ENCODE peak calls at places on chromosome 20, in six cellular contexts. One of them, this sample, is unnamed.

GRCh38 chr20:46715292-46715756 is 5.9 kb downstream of the SLC2A10 start:
- DNase-seq in sigmoid colon: peak; percentile 82
- DNase-seq in adrenal gland: peak; percentile 54
- DNase-seq in right atrium auricular region: no peak
- DNase-seq in CD4-positive, CD25-positive, alpha-beta regulatory T cell: no peak
- DNase-seq in heart right ventricle: no peak
- DNase-seq in this sample: no peak

GRCh38 chr20:37526839-37527637 is 638 bp downstream of the BLCAP start:
- DNase-seq in CD4-positive, CD25-positive, alpha-beta regulatory T cell: no peak
- DNase-seq in adrenal gland: peak; percentile 44
- DNase-seq in right atrium auricular region: no peak
- DNase-seq in sigmoid colon: no peak
- DNase-seq in heart right ventricle: peak; percentile 20
- DNase-seq in this sample: no peak

GRCh38 chr20:46709459-46710148 is at the start of gene SLC2A10:
- DNase-seq in adrenal gland: peak; percentile 39
- DNase-seq in sigmoid colon: peak; percentile 85
- DNase-seq in heart right ventricle: peak; percentile 72
- DNase-seq in CD4-positive, CD25-positive, alpha-beta regulatory T cell: no peak
- DNase-seq in right atrium auricular region: peak; percentile 63
- DNase-seq in this sample: peak; percentile 66

GRCh38 chr20:18588554-18589043 is 745 bp downstream of the DTD1 start:
- DNase-seq in right atrium auricular region: no peak
- DNase-seq in sigmoid colon: no peak
- DNase-seq in CD4-positive, CD25-positive, alpha-beta regulatory T cell: no peak
- DNase-seq in heart right ventricle: no peak
- DNase-seq in adrenal gland: no peak
- DNase-seq in this sample: no peak

GRCh38 chr20:58682656-58683055 is 9.9 kb upstream of the NPEPL1 start:
- DNase-seq in adrenal gland: no peak
- DNase-seq in sigmoid colon: no peak
- DNase-seq in heart right ventricle: no peak
- DNase-seq in right atrium auricular region: no peak
- DNase-seq in CD4-positive, CD25-positive, alpha-beta regulatory T cell: no peak
- DNase-seq in this sample: no peak

GRCh38 chr20:10611357-10611756 is 62.4 kb downstream of the JAG1 start:
- DNase-seq in right atrium auricular region: no peak
- DNase-seq in CD4-positive, CD25-positive, alpha-beta regulatory T cell: peak; percentile 25
- DNase-seq in heart right ventricle: peak; percentile 48
- DNase-seq in adrenal gland: no peak
- DNase-seq in sigmoid colon: peak; percentile 85
- DNase-seq in this sample: peak; percentile 63

GRCh38 chr20:462199-462991 is at the start of gene TBC1D20:
- DNase-seq in right atrium auricular region: peak; percentile 84
- DNase-seq in heart right ventricle: peak; percentile 87
- DNase-seq in CD4-positive, CD25-positive, alpha-beta regulatory T cell: peak; percentile 92
- DNase-seq in sigmoid colon: peak; percentile 92
- DNase-seq in adrenal gland: peak; percentile 83
- DNase-seq in this sample: peak; percentile 84

GRCh38 chr20:25015986-25016385 is 23.4 kb upstream of the APMAP start:
- DNase-seq in heart right ventricle: no peak
- DNase-seq in adrenal gland: no peak
- DNase-seq in sigmoid colon: peak; percentile 50
- DNase-seq in right atrium auricular region: no peak
- DNase-seq in CD4-positive, CD25-positive, alpha-beta regulatory T cell: no peak
- DNase-seq in this sample: no peak

GRCh38 chr20:57400821-57401564 is 9.8 kb downstream of the RBM38 start:
- DNase-seq in heart right ventricle: no peak
- DNase-seq in adrenal gland: peak; percentile 47
- DNase-seq in CD4-positive, CD25-positive, alpha-beta regulatory T cell: peak; percentile 44
- DNase-seq in sigmoid colon: peak; percentile 70
- DNase-seq in right atrium auricular region: no peak
- DNase-seq in this sample: no peak

GRCh38 chr20:62725596-62726268 is 17.1 kb downstream of the NTSR1 start:
- DNase-seq in sigmoid colon: peak; percentile 65
- DNase-seq in adrenal gland: no peak
- DNase-seq in CD4-positive, CD25-positive, alpha-beta regulatory T cell: no peak
- DNase-seq in heart right ventricle: no peak
- DNase-seq in right atrium auricular region: no peak
- DNase-seq in this sample: peak; percentile 6

GRCh38 chr20:11144114-11144513 is 470.3 kb upstream of the JAG1 start:
- DNase-seq in sigmoid colon: peak; percentile 72
- DNase-seq in adrenal gland: no peak
- DNase-seq in heart right ventricle: no peak
- DNase-seq in CD4-positive, CD25-positive, alpha-beta regulatory T cell: no peak
- DNase-seq in right atrium auricular region: no peak
- DNase-seq in this sample: no peak

GRCh38 chr20:61727761-61728160 is 337.9 kb downstream of the TAF4 start:
- DNase-seq in heart right ventricle: no peak
- DNase-seq in sigmoid colon: no peak
- DNase-seq in CD4-positive, CD25-positive, alpha-beta regulatory T cell: no peak
- DNase-seq in adrenal gland: no peak
- DNase-seq in right atrium auricular region: no peak
- DNase-seq in this sample: no peak

GRCh38 chr20:10357974-10358373 is 76.0 kb downstream of the MKKS start:
- DNase-seq in right atrium auricular region: no peak
- DNase-seq in sigmoid colon: no peak
- DNase-seq in heart right ventricle: no peak
- DNase-seq in CD4-positive, CD25-positive, alpha-beta regulatory T cell: no peak
- DNase-seq in adrenal gland: no peak
- DNase-seq in this sample: no peak

GRCh38 chr20:3168079-3168828 is 5.1 kb downstream of the LZTS3 start:
- DNase-seq in CD4-positive, CD25-positive, alpha-beta regulatory T cell: no peak
- DNase-seq in right atrium auricular region: no peak
- DNase-seq in sigmoid colon: peak; percentile 63
- DNase-seq in heart right ventricle: peak; percentile 52
- DNase-seq in adrenal gland: peak; percentile 48
- DNase-seq in this sample: peak; percentile 49

GRCh38 chr20:44576297-44576696 is 6.1 kb upstream of the PKIG start:
- DNase-seq in adrenal gland: no peak
- DNase-seq in heart right ventricle: no peak
- DNase-seq in right atrium auricular region: no peak
- DNase-seq in CD4-positive, CD25-positive, alpha-beta regulatory T cell: peak; percentile 34
- DNase-seq in sigmoid colon: no peak
- DNase-seq in this sample: no peak

GRCh38 chr20:43767686-43768474 is 41.1 kb upstream of the GTSF1L start:
- DNase-seq in adrenal gland: no peak
- DNase-seq in right atrium auricular region: no peak
- DNase-seq in sigmoid colon: no peak
- DNase-seq in CD4-positive, CD25-positive, alpha-beta regulatory T cell: no peak
- DNase-seq in heart right ventricle: no peak
- DNase-seq in this sample: no peak

GRCh38 chr20:56736285-56736857 is 107.3 kb downstream of the TFAP2C start:
- DNase-seq in adrenal gland: no peak
- DNase-seq in right atrium auricular region: no peak
- DNase-seq in CD4-positive, CD25-positive, alpha-beta regulatory T cell: no peak
- DNase-seq in heart right ventricle: no peak
- DNase-seq in sigmoid colon: no peak
- DNase-seq in this sample: no peak

GRCh38 chr20:5973971-5974370 is 23.5 kb downstream of the MCM8 start:
- DNase-seq in CD4-positive, CD25-positive, alpha-beta regulatory T cell: no peak
- DNase-seq in sigmoid colon: no peak
- DNase-seq in right atrium auricular region: no peak
- DNase-seq in heart right ventricle: no peak
- DNase-seq in adrenal gland: no peak
- DNase-seq in this sample: no peak

GRCh38 chr20:35039146-35039545 is 53.5 kb downstream of the TRPC4AP start:
- DNase-seq in right atrium auricular region: no peak
- DNase-seq in adrenal gland: no peak
- DNase-seq in sigmoid colon: no peak
- DNase-seq in heart right ventricle: no peak
- DNase-seq in CD4-positive, CD25-positive, alpha-beta regulatory T cell: no peak
- DNase-seq in this sample: no peak

GRCh38 chr20:16397053-16397452 is 176.2 kb downstream of the KIF16B start:
- DNase-seq in CD4-positive, CD25-positive, alpha-beta regulatory T cell: no peak
- DNase-seq in heart right ventricle: peak; percentile 63
- DNase-seq in sigmoid colon: peak; percentile 66
- DNase-seq in adrenal gland: peak; percentile 41
- DNase-seq in right atrium auricular region: peak; percentile 62
- DNase-seq in this sample: peak; percentile 67

GRCh38 chr20:11429168-11429567 is 488.5 kb upstream of the BTBD3 start:
- DNase-seq in heart right ventricle: no peak
- DNase-seq in adrenal gland: no peak
- DNase-seq in CD4-positive, CD25-positive, alpha-beta regulatory T cell: no peak
- DNase-seq in sigmoid colon: no peak
- DNase-seq in right atrium auricular region: no peak
- DNase-seq in this sample: no peak

GRCh38 chr20:59805786-59806577 is 127.5 kb downstream of the SYCP2 start:
- DNase-seq in heart right ventricle: no peak
- DNase-seq in sigmoid colon: no peak
- DNase-seq in CD4-positive, CD25-positive, alpha-beta regulatory T cell: no peak
- DNase-seq in right atrium auricular region: peak; percentile 38
- DNase-seq in adrenal gland: no peak
- DNase-seq in this sample: no peak

GRCh38 chr20:6623989-6624388 is 143.5 kb upstream of the BMP2 start:
- DNase-seq in CD4-positive, CD25-positive, alpha-beta regulatory T cell: no peak
- DNase-seq in sigmoid colon: no peak
- DNase-seq in right atrium auricular region: no peak
- DNase-seq in adrenal gland: no peak
- DNase-seq in heart right ventricle: no peak
- DNase-seq in this sample: no peak

GRCh38 chr20:24720957-24721356 is 228.1 kb upstream of the CST7 start:
- DNase-seq in right atrium auricular region: no peak
- DNase-seq in adrenal gland: no peak
- DNase-seq in heart right ventricle: no peak
- DNase-seq in sigmoid colon: no peak
- DNase-seq in CD4-positive, CD25-positive, alpha-beta regulatory T cell: no peak
- DNase-seq in this sample: no peak

GRCh38 chr20:461254-462198 is 807 bp downstream of the TBC1D20 start:
- DNase-seq in adrenal gland: peak; percentile 65
- DNase-seq in sigmoid colon: peak; percentile 77
- DNase-seq in CD4-positive, CD25-positive, alpha-beta regulatory T cell: peak; percentile 77
- DNase-seq in right atrium auricular region: no peak
- DNase-seq in heart right ventricle: peak; percentile 64
- DNase-seq in this sample: peak; percentile 48

GRCh38 chr20:16711859-16712258 is 18.0 kb upstream of the SNRPB2 start:
- DNase-seq in heart right ventricle: no peak
- DNase-seq in right atrium auricular region: no peak
- DNase-seq in CD4-positive, CD25-positive, alpha-beta regulatory T cell: no peak
- DNase-seq in sigmoid colon: no peak
- DNase-seq in adrenal gland: no peak
- DNase-seq in this sample: no peak

GRCh38 chr20:62409935-62410741 is 3.1 kb upstream of the CABLES2 start:
- DNase-seq in heart right ventricle: peak; percentile 60
- DNase-seq in right atrium auricular region: no peak
- DNase-seq in sigmoid colon: peak; percentile 87
- DNase-seq in adrenal gland: peak; percentile 93
- DNase-seq in CD4-positive, CD25-positive, alpha-beta regulatory T cell: peak; percentile 28
- DNase-seq in this sample: peak; percentile 43

GRCh38 chr20:50286609-50287008 is 96.0 kb downstream of the CEBPB start:
- DNase-seq in CD4-positive, CD25-positive, alpha-beta regulatory T cell: no peak
- DNase-seq in adrenal gland: peak; percentile 46
- DNase-seq in heart right ventricle: no peak
- DNase-seq in right atrium auricular region: peak; percentile 88
- DNase-seq in sigmoid colon: peak; percentile 85
- DNase-seq in this sample: peak; percentile 59
- H3K27ac ChIP-seq in CD4-positive, CD25-positive, alpha-beta regulatory T cell: no peak overlapping the region
- H3K27ac ChIP-seq in adrenal gland: peak overlapping the region; percentile 92
- H3K27ac ChIP-seq in heart right ventricle: peak overlapping the region; percentile 75
- H3K27ac ChIP-seq in right atrium auricular region: peak overlapping the region; percentile 70
- H3K27ac ChIP-seq in sigmoid colon: peak overlapping the region; percentile 58
- H3K27ac ChIP-seq in this sample: peak overlapping the region; percentile 85

DNA sequence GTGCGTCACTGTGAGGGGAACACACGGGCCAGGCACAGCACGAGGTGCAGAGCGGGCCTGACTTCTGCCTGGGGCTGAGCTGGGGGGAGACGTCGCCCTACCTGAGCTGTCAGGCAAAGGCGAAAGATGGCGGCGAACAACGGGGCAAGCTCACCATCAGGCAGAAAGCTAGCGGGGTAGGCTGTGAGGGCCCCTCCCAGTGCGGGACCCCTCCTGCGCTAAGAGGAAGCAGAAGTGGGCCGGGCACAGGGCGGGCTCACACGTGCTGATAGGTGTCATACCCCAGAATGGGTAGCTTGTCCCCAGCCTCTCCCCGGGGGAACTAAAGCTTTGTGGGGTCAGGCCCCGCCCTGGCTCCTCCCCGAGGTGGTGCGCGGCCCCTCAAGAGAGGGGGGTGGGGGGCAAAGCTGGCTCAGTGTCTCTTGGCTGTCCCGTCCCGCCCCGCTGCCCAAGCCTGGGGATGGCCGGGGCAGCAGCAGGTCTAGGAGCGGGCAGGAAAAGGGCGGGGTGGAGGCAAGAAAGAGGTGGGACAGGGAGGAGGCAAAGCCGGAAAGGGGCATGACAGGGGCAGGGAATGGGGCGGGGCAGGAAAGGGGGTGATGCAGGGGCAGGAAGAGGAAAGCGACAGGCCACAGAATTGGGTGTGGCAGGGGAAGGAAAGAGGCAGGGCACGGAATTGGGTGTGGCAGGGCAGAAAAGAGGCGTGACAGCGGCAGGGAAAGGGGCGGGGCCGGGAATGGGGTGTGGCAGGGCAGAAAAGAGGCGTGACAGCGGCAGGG is 14.7 kb downstream of the UCKL1 start:
- DNase-seq in CD4-positive, CD25-positive, alpha-beta regulatory T cell: peak; percentile 86
- DNase-seq in heart right ventricle: peak; percentile 50
- DNase-seq in adrenal gland: no peak
- DNase-seq in sigmoid colon: peak; percentile 66
- DNase-seq in right atrium auricular region: no peak
- DNase-seq in this sample: peak; percentile 61
- H3K27ac ChIP-seq in CD4-positive, CD25-positive, alpha-beta regulatory T cell: peak overlapping the region; percentile 67
- H3K27ac ChIP-seq in heart right ventricle: peak overlapping the region; percentile 40
- H3K27ac ChIP-seq in adrenal gland: no peak overlapping the region
- H3K27ac ChIP-seq in sigmoid colon: peak overlapping the region; percentile 57
- H3K27ac ChIP-seq in right atrium auricular region: peak overlapping the region; percentile 53
- H3K27ac ChIP-seq in this sample: peak overlapping the region; percentile 79

GRCh38 chr20:1946442-1946761 is 47.5 kb downstream of the PDYN start:
- DNase-seq in adrenal gland: no peak
- DNase-seq in right atrium auricular region: no peak
- DNase-seq in CD4-positive, CD25-positive, alpha-beta regulatory T cell: no peak
- DNase-seq in heart right ventricle: no peak
- DNase-seq in sigmoid colon: no peak
- DNase-seq in this sample: no peak
- H3K27ac ChIP-seq in adrenal gland: no peak overlapping the region
- H3K27ac ChIP-seq in right atrium auricular region: no peak overlapping the region
- H3K27ac ChIP-seq in CD4-positive, CD25-positive, alpha-beta regulatory T cell: no peak overlapping the region
- H3K27ac ChIP-seq in heart right ventricle: no peak overlapping the region
- H3K27ac ChIP-seq in sigmoid colon: no peak overlapping the region
- H3K27ac ChIP-seq in this sample: no peak overlapping the region

GRCh38 chr20:53914861-53915458 is 155.4 kb downstream of the BCAS1 start:
- DNase-seq in heart right ventricle: no peak
- DNase-seq in sigmoid colon: no peak
- DNase-seq in adrenal gland: no peak
- DNase-seq in right atrium auricular region: no peak
- DNase-seq in CD4-positive, CD25-positive, alpha-beta regulatory T cell: no peak
- DNase-seq in this sample: no peak

GRCh38 chr20:53915459-53916172 is 154.8 kb downstream of the BCAS1 start:
- DNase-seq in CD4-positive, CD25-positive, alpha-beta regulatory T cell: peak; percentile 94
- DNase-seq in sigmoid colon: peak; percentile 96
- DNase-seq in right atrium auricular region: peak; percentile 98
- DNase-seq in adrenal gland: peak; percentile 96
- DNase-seq in heart right ventricle: peak; percentile 96
- DNase-seq in this sample: peak; percentile 95

GRCh38 chr20:53916173-53916512 is 154.3 kb downstream of the BCAS1 start:
- DNase-seq in CD4-positive, CD25-positive, alpha-beta regulatory T cell: no peak
- DNase-seq in adrenal gland: no peak
- DNase-seq in sigmoid colon: no peak
- DNase-seq in heart right ventricle: no peak
- DNase-seq in right atrium auricular region: no peak
- DNase-seq in this sample: no peak

GRCh38 chr20:53911301-53911700 is 159.1 kb downstream of the BCAS1 start:
- DNase-seq in adrenal gland: no peak
- DNase-seq in CD4-positive, CD25-positive, alpha-beta regulatory T cell: no peak
- DNase-seq in sigmoid colon: no peak
- DNase-seq in right atrium auricular region: peak; percentile 36
- DNase-seq in heart right ventricle: no peak
- DNase-seq in this sample: no peak

GRCh38 chr20:53914091-53914860 is 156.1 kb downstream of the BCAS1 start:
- DNase-seq in adrenal gland: no peak
- DNase-seq in heart right ventricle: no peak
- DNase-seq in CD4-positive, CD25-positive, alpha-beta regulatory T cell: no peak
- DNase-seq in right atrium auricular region: peak; percentile 57
- DNase-seq in sigmoid colon: no peak
- DNase-seq in this sample: no peak
- H3K27ac ChIP-seq in adrenal gland: no peak overlapping the region
- H3K27ac ChIP-seq in heart right ventricle: peak overlapping the region; percentile 81
- H3K27ac ChIP-seq in CD4-positive, CD25-positive, alpha-beta regulatory T cell: no peak overlapping the region
- H3K27ac ChIP-seq in right atrium auricular region: peak overlapping the region; percentile 90
- H3K27ac ChIP-seq in sigmoid colon: peak overlapping the region; percentile 79
- H3K27ac ChIP-seq in this sample: peak overlapping the region; percentile 87

This sample was measured in left ventricle myocardium inferior.